ENCODE peak calls at places on chromosome 21, in four cellular contexts. One of them, this sample, is unnamed.

GRCh38 chr21:38927776-38928175 is 122.0 kb downstream of the ETS2 start:
- DNase-seq in A549: no peak
- DNase-seq in GM12878: no peak
- DNase-seq in HepG2: no peak
- DNase-seq in this sample: no peak

GRCh38 chr21:29499734-29500343 is 201.1 kb downstream of the BACH1 start:
- DNase-seq in GM12878: no peak
- DNase-seq in A549: peak; percentile 51
- DNase-seq in HepG2: peak; percentile 50
- DNase-seq in this sample: peak; percentile 43

GRCh38 chr21:40351006-40351405 is 483.8 kb downstream of the PCP4 start:
- DNase-seq in GM12878: no peak
- DNase-seq in A549: no peak
- DNase-seq in HepG2: no peak
- DNase-seq in this sample: no peak

GRCh38 chr21:25005388-25005787 is 601.9 kb downstream of the MRPL39 start:
- DNase-seq in HepG2: no peak
- DNase-seq in GM12878: no peak
- DNase-seq in A549: no peak
- DNase-seq in this sample: no peak

GRCh38 chr21:36769051-36769867 is 70.3 kb downstream of the SIM2 start:
- DNase-seq in HepG2: no peak
- DNase-seq in A549: no peak
- DNase-seq in GM12878: no peak
- DNase-seq in this sample: no peak

GRCh38 chr21:15063081-15063820 is 1.5 kb downstream of the NRIP1 start:
- DNase-seq in GM12878: no peak
- DNase-seq in HepG2: peak; percentile 29
- DNase-seq in A549: no peak
- DNase-seq in this sample: no peak

GRCh38 chr21:18832081-18832670 is 428.6 kb upstream of the TMPRSS15 start:
- DNase-seq in HepG2: no peak
- DNase-seq in A549: no peak
- DNase-seq in GM12878: no peak
- DNase-seq in this sample: no peak

GRCh38 chr21:37712204-37712934 is 203.9 kb downstream of the KCNJ6 start:
- DNase-seq in A549: peak; percentile 74
- DNase-seq in HepG2: peak; percentile 41
- DNase-seq in GM12878: no peak
- DNase-seq in this sample: peak; percentile 64

GRCh38 chr21:38897532-38898421 is 92.0 kb downstream of the ETS2 start:
- DNase-seq in A549: no peak
- DNase-seq in GM12878: no peak
- DNase-seq in HepG2: no peak
- DNase-seq in this sample: no peak

GRCh38 chr21:15730484-15731242 is 881 bp downstream of the USP25 start:
- DNase-seq in GM12878: no peak
- DNase-seq in A549: no peak
- DNase-seq in HepG2: no peak
- DNase-seq in this sample: no peak

GRCh38 chr21:36881223-36881622 is 85.2 kb downstream of the HLCS start:
- DNase-seq in GM12878: no peak
- DNase-seq in HepG2: no peak
- DNase-seq in A549: no peak
- DNase-seq in this sample: no peak

DNA sequence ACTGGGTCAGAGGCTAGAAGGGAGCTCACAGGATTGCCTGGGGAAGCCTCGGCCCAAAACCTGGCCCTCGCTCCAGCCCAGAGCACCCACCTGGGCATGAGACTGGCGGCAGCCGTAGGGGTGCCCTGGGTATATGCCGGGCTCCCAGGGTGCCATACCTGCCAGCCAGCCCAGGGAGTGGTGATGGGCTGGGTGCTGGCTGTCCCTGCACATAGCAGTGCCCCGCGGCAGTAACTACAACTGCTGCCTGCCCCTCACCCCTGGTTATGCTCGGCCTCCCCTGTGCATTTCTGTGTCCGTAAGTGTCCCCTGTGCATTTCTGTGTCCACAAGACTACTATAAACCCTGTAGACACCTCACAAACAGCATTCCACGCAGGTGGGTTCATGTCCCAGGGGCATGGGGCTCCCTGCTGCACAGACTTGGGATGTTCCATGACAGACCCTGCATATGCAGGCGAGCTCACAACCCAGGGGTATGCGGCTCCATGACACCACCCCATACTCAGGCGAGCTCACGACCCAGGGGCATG is 5.8 kb upstream of the SPATC1L start:
- DNase-seq in GM12878: no peak
- DNase-seq in HepG2: no peak
- DNase-seq in A549: no peak
- DNase-seq in this sample: no peak
- TF ChIP-seq PBX3 in GM12878: no peak
- TF ChIP-seq PBX3 in HepG2: no peak
- TF ChIP-seq PBX3 in A549: no peak
- TF ChIP-seq PBX3 in this sample: no peak

DNA sequence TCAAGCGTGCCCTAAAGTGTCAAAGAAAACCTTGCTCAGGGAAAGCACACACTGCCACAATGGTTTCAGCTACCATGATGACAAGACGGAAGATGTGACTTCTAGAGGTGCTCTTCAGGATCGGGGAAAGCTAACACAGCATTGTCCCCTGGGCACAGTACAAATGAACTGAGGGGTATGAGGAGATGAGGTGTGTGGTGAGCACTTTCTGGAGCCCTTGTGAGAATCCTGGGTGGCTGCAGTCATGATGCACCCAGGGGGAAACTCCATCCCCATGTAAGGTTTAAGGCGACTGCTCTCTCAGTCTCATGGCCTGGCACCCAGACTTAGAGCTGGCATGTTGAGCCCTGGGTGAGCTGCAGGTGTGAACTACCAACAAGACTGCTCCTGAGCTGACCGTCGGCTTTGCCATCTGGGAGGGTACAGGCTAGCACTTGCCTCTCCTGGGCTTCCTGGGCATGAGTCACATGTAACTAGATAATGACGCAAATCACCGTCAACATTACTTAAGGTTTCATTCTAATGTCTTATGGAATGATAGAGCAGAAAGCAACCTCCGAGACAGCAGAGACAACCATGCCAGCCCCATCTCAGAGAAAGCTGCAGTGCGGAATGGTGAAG is 144.6 kb downstream of the CLIC6 start:
- DNase-seq in A549: peak; percentile 60
- DNase-seq in HepG2: no peak
- DNase-seq in GM12878: no peak
- DNase-seq in this sample: no peak
- TF ChIP-seq PBX3 in A549: no peak
- TF ChIP-seq PBX3 in HepG2: no peak
- TF ChIP-seq PBX3 in GM12878: no peak
- TF ChIP-seq PBX3 in this sample: peak; percentile 82

GRCh38 chr21:28421716-28422480 is 570.8 kb downstream of the LTN1 start:
- DNase-seq in GM12878: no peak
- DNase-seq in HepG2: no peak
- DNase-seq in A549: no peak
- DNase-seq in this sample: no peak
- TF ChIP-seq PBX3 in GM12878: no peak
- TF ChIP-seq PBX3 in HepG2: no peak
- TF ChIP-seq PBX3 in A549: no peak
- TF ChIP-seq PBX3 in this sample: no peak

GRCh38 chr21:35506352-35506751 is 457.2 kb upstream of the RUNX1 start:
- DNase-seq in GM12878: no peak
- DNase-seq in A549: no peak
- DNase-seq in HepG2: no peak
- DNase-seq in this sample: no peak

GRCh38 chr21:35510294-35510693 is 461.2 kb upstream of the RUNX1 start:
- DNase-seq in HepG2: no peak
- DNase-seq in A549: no peak
- DNase-seq in GM12878: no peak
- DNase-seq in this sample: no peak

GRCh38 chr21:35509004-35509704 is 460.1 kb upstream of the RUNX1 start:
- DNase-seq in A549: no peak
- DNase-seq in GM12878: no peak
- DNase-seq in HepG2: no peak
- DNase-seq in this sample: no peak

GRCh38 chr21:35511298-35512162 is 462.4 kb upstream of the RUNX1 start:
- DNase-seq in HepG2: no peak
- DNase-seq in GM12878: no peak
- DNase-seq in A549: no peak
- DNase-seq in this sample: no peak

GRCh38 chr21:35508389-35508888 is 459.3 kb upstream of the RUNX1 start:
- DNase-seq in HepG2: peak; percentile 72
- DNase-seq in A549: peak; percentile 32
- DNase-seq in GM12878: no peak
- DNase-seq in this sample: no peak
- TF ChIP-seq PBX3 in HepG2: no peak
- TF ChIP-seq PBX3 in A549: no peak
- TF ChIP-seq PBX3 in GM12878: no peak
- TF ChIP-seq PBX3 in this sample: no peak

DNA sequence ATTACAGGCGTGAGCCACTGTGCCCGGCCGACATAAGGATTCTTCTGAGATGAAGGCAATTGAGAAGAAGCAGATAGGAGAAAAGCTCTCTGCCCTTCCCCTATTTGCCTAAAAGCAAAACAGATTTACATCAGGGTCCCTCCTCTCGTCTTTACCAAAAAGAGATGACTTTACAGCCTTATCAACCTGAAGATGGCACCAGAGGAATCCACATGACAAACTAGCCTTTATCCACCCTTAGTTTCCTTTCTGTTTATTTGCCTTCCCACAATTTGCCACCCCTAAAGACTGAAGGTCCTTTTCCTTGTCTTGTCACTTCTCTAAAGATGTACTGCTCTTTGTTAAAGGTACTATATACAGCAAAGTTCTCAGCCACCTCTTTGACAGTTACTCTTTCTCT is 70.7 kb upstream of the KRTAP19-8 start:
- DNase-seq in GM12878: no peak
- DNase-seq in A549: no peak
- DNase-seq in HepG2: no peak
- DNase-seq in this sample: peak; percentile 49
- TF ChIP-seq PBX3 in GM12878: no peak
- TF ChIP-seq PBX3 in A549: no peak
- TF ChIP-seq PBX3 in HepG2: no peak
- TF ChIP-seq PBX3 in this sample: no peak

GRCh38 chr21:45430521-45431501 is 25.8 kb downstream of the COL18A1 start:
- DNase-seq in A549: no peak
- DNase-seq in GM12878: no peak
- DNase-seq in HepG2: peak; percentile 95
- DNase-seq in this sample: no peak
- TF ChIP-seq PBX3 in A549: no peak
- TF ChIP-seq PBX3 in GM12878: no peak
- TF ChIP-seq PBX3 in HepG2: no peak
- TF ChIP-seq PBX3 in this sample: no peak

DNA sequence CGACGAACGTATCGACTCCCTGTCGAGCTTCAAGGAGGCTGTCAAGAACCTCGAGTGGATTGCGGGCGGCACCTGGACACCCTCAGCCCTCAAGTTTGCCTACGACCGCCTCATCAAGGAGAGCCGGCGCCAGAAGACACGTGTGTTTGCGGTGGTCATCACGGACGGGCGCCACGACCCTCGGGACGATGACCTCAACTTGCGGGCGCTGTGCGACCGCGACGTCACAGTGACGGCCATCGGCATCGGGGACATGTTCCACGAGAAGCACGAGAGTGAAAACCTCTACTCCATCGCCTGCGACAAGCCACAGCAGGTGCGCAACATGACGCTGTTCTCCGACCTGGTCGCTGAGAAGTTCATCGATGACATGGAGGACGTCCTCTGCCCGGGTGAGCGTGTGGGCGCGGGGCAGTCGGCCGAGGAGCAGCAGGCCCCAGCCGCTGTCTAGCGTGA is 28.0 kb downstream of the COL6A2 start:
- DNase-seq in A549: no peak
- DNase-seq in HepG2: no peak
- DNase-seq in GM12878: no peak
- DNase-seq in this sample: no peak
- TF ChIP-seq PBX3 in A549: no peak
- TF ChIP-seq PBX3 in HepG2: no peak
- TF ChIP-seq PBX3 in GM12878: no peak
- TF ChIP-seq PBX3 in this sample: no peak

GRCh38 chr21:43034098-43034497 is 41.5 kb downstream of the CBS start:
- DNase-seq in A549: no peak
- DNase-seq in GM12878: no peak
- DNase-seq in HepG2: no peak
- DNase-seq in this sample: no peak
- TF ChIP-seq PBX3 in A549: no peak
- TF ChIP-seq PBX3 in GM12878: no peak
- TF ChIP-seq PBX3 in HepG2: no peak
- TF ChIP-seq PBX3 in this sample: peak; percentile 46

This sample was measured in SK-N-SH.